ENCODE peak calls at places on chromosome 5, in eight cellular contexts. B, R, L, T, C, O, Z and U are unnamed samples.

GRCh38 chr5:166369326-166369725 is 1922.1 kb upstream of the WWC1 start:
- DNase-seq in B (no peak), C (no peak), L (no peak), Z (peak), R (no peak), O (no peak), T (no peak), U (no peak)

GRCh38 chr5:78221964-78222451 is 72.5 kb downstream of the AP3B1 start:
- DNase-seq in Z (peak), L (no peak), R (no peak), O (no peak), C (no peak), B (no peak), T (no peak), U (no peak)

GRCh38 chr5:138565100-138565821 is 9.9 kb downstream of the HSPA9 start:
- DNase-seq in C (no peak), L (no peak), O (no peak), B (no peak), T (no peak), Z (no peak), R (no peak), U (no peak)

GRCh38 chr5:138654281-138654867 is 79.2 kb upstream of the HSPA9 start:
- DNase-seq in R (no peak), B (no peak), Z (peak), O (no peak), L (no peak), C (peak), T (no peak), U (no peak)

GRCh38 chr5:41445937-41446563 is 64.4 kb downstream of the PLCXD3 start:
- DNase-seq in O (no peak), T (no peak), C (no peak), L (peak), B (no peak), R (no peak), Z (peak), U (no peak)

GRCh38 chr5:137332296-137332695 is 166.8 kb downstream of the SPOCK1 start:
- DNase-seq in Z (peak), C (no peak), L (no peak), T (no peak), R (no peak), B (no peak), O (no peak), U (no peak)

GRCh38 chr5:119200795-119201194 is 129.9 kb downstream of the DMXL1 start:
- DNase-seq in R (no peak), L (no peak), O (no peak), C (no peak), T (no peak), B (no peak), Z (no peak), U (no peak)

GRCh38 chr5:141260458-141261237 is 15.5 kb downstream of the PCDHB15 start:
- DNase-seq in C (no peak), R (no peak), Z (peak), T (no peak), O (no peak), L (no peak), B (no peak), U (no peak)

GRCh38 chr5:129094924-129095797 is 612 bp downstream of the ISOC1 start:
- DNase-seq in L (no peak), C (no peak), B (peak), O (peak), Z (peak), R (peak), T (peak), U (peak)

GRCh38 chr5:117590944-117591343 is 1016.3 kb upstream of the SEMA6A start:
- DNase-seq in O (no peak), L (no peak), R (no peak), Z (peak), T (no peak), B (no peak), C (no peak), U (no peak)

GRCh38 chr5:110478899-110479298 is 247.6 kb downstream of the TMEM232 start:
- DNase-seq in T (no peak), R (no peak), Z (peak), L (peak), B (no peak), C (no peak), O (no peak), U (no peak)

GRCh38 chr5:93589348-93589662 is 6.3 kb downstream of the NR2F1 start:
- DNase-seq in C (no peak), R (no peak), T (no peak), L (no peak), Z (no peak), O (no peak), B (no peak), U (no peak)

GRCh38 chr5:133944263-133945230 is 23.9 kb downstream of the C5orf15 start:
- DNase-seq in O (peak), B (peak), C (no peak), Z (peak), R (no peak), T (no peak), L (no peak), U (peak)

GRCh38 chr5:98248949-98249348 is 524.5 kb upstream of the RGMB start:
- DNase-seq in O (no peak), T (no peak), C (no peak), B (no peak), L (peak), R (no peak), Z (peak), U (no peak)

GRCh38 chr5:137888489-137888874 is 775 bp upstream of the PKD2L2 start:
- DNase-seq in T (no peak), Z (no peak), L (no peak), C (no peak), O (no peak), B (no peak), R (no peak), U (no peak)

GRCh38 chr5:169742773-169743296 is 105.8 kb downstream of the DOCK2 start:
- DNase-seq in R (no peak), B (no peak), Z (peak), O (no peak), L (peak), C (no peak), T (no peak), U (no peak)

GRCh38 chr5:1800470-1801060 is 642 bp upstream of the NDUFS6 start:
- DNase-seq in O (no peak), R (no peak), Z (peak), T (no peak), C (no peak), L (no peak), B (peak), U (no peak)

GRCh38 chr5:58497956-58498942 is 7.0 kb downstream of the GAPT start:
- DNase-seq in O (no peak), L (no peak), B (peak), R (no peak), C (no peak), T (no peak), Z (peak), U (peak)

GRCh38 chr5:79236364-79236969 is 536 bp downstream of the JMY start:
- DNase-seq in C (peak), T (no peak), O (no peak), R (no peak), L (no peak), Z (peak), B (peak), U (peak)

GRCh38 chr5:65326912-65327311 is 154.8 kb downstream of the ADAMTS6 start:
- DNase-seq in L (peak), B (no peak), Z (peak), C (no peak), O (no peak), T (no peak), R (no peak), U (no peak)

GRCh38 chr5:5403736-5404135 is 18.7 kb upstream of the ICE1 start:
- DNase-seq in B (no peak), C (no peak), T (no peak), R (no peak), Z (no peak), L (no peak), O (no peak), U (no peak)

GRCh38 chr5:177592905-177593304 is 902 bp downstream of the TMED9 start:
- DNase-seq in O (no peak), B (no peak), Z (no peak), L (no peak), T (no peak), R (no peak), C (no peak), U (no peak)

GRCh38 chr5:120599576-120599975 is 135.5 kb downstream of the PRR16 start:
- DNase-seq in L (no peak), T (no peak), R (no peak), B (no peak), Z (peak), O (no peak), C (no peak), U (no peak)

GRCh38 chr5:88925692-88926490 is 42.9 kb upstream of the MEF2C start:
- DNase-seq in B (no peak), T (no peak), C (no peak), L (no peak), R (no peak), O (no peak), Z (no peak), U (no peak)

GRCh38 chr5:179623001-179623905 is at the start of gene HNRNPH1:
- DNase-seq in L (peak), R (peak), T (peak), C (peak), B (peak), O (peak), Z (peak), U (peak)
- TF ChIP-seq CTCF in L (no peak), R (no peak), T (no peak), C (no peak), B (peak), O (peak), Z (no peak), U (no peak)

DNA sequence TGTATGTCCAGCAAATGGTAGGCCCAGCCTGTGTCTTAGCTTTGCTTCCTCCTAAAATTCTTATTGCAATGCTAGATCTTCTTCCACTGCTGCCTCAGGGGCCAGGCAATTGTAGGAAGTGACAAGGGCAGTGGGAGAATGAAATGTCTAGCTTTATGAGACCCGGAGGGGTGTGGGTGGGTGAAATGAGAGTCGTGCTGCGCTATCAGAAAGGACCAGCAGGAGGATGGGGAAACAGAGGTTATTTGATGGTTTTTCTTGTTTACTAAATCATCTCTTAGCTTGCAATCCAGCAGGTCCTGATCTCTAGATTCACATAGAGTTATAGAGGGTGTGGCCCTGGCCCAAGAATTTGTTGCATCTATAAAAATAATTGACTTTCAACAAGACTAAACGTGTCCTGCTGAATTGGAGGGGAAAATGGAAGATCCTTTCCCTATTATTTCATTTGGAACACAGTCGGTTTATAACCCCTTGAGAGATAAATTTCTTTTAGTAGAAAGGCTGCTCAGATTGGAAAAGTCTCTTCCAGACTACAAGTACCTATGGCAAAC is 43.6 kb downstream of the ZNF366 start:
- DNase-seq in R (no peak), O (no peak), L (no peak), B (no peak), Z (no peak), C (no peak), T (no peak), U (no peak)
- TF ChIP-seq CTCF in R (no peak), O (peak), L (no peak), B (peak), Z (peak), C (no peak), T (no peak), U (no peak)

GRCh38 chr5:103589416-103590175 is 27.0 kb upstream of the NUDT12 start:
- DNase-seq in L (no peak), C (no peak), B (no peak), O (no peak), Z (peak), R (no peak), T (no peak), U (no peak)

GRCh38 chr5:103582364-103582763 is 19.8 kb upstream of the NUDT12 start:
- DNase-seq in R (no peak), Z (peak), O (no peak), L (no peak), C (no peak), B (no peak), T (no peak), U (no peak)

DNA sequence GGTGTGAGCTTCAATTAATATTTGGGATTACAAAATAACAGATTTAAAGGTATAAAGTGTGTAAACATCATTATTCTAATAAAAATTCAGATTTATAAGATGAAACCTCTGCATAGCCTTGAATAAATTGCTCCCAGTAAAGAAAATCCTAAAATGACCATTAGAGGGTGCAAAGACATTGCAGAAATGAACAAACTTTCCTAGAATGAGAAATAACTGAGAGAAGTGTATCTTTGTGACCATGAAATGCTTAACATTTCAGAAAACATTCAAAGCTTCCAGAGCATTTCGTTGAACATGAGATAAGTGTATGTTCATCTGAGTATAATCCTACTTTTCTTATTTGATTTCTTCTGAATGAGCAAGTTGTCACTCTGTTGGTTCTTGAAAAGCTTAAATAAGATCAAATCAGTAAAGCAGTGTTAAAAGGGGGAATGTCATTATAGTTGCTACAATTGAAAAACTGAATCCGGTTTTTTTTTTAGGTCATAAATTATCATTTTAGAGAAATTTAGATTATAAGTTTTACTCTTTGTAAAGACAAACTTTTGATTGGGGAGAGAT is 24.7 kb upstream of the NUDT12 start:
- DNase-seq in C (no peak), T (no peak), L (no peak), O (no peak), R (no peak), Z (peak), B (no peak), U (no peak)
- TF ChIP-seq CTCF in C (no peak), T (no peak), L (peak), O (peak), R (peak), Z (peak), B (peak), U (peak)

GRCh38 chr5:71601222-71602026 is 14.3 kb downstream of the MCCC2 start:
- DNase-seq in R (no peak), L (peak), C (peak), B (no peak), Z (peak), O (no peak), T (no peak), U (no peak)
- TF ChIP-seq CTCF in R (peak), L (peak), C (peak), B (peak), Z (peak), O (peak), T (peak), U (peak)

GRCh38 chr5:80711938-80712337 is 57.2 kb upstream of the DHFR start:
- DNase-seq in Z (peak), L (no peak), O (no peak), R (no peak), T (no peak), B (no peak), C (no peak), U (no peak)
- TF ChIP-seq CTCF in Z (peak), L (peak), O (peak), R (peak), T (no peak), B (no peak), C (no peak), U (peak)

GRCh38 chr5:157987259-157987658 is 128.3 kb upstream of the CLINT1 start:
- DNase-seq in L (no peak), O (no peak), Z (no peak), T (no peak), B (no peak), C (no peak), R (no peak), U (no peak)
- TF ChIP-seq CTCF in L (no peak), O (no peak), Z (no peak), T (no peak), B (no peak), C (no peak), R (no peak), U (no peak)

GRCh38 chr5:103498800-103499199 is 63.8 kb downstream of the NUDT12 start:
- DNase-seq in R (no peak), L (no peak), T (no peak), C (no peak), B (no peak), Z (no peak), O (no peak), U (no peak)
- TF ChIP-seq CTCF in R (no peak), L (no peak), T (no peak), C (no peak), B (no peak), Z (no peak), O (no peak), U (no peak)

GRCh38 chr5:51685399-51685798 is 302.2 kb downstream of the ISL1 start:
- DNase-seq in O (no peak), T (no peak), B (no peak), Z (no peak), R (no peak), L (no peak), C (no peak), U (no peak)

GRCh38 chr5:51679286-51679685 is 296.0 kb downstream of the ISL1 start:
- DNase-seq in B (no peak), T (no peak), Z (no peak), L (no peak), R (no peak), C (no peak), O (no peak), U (no peak)

DNA sequence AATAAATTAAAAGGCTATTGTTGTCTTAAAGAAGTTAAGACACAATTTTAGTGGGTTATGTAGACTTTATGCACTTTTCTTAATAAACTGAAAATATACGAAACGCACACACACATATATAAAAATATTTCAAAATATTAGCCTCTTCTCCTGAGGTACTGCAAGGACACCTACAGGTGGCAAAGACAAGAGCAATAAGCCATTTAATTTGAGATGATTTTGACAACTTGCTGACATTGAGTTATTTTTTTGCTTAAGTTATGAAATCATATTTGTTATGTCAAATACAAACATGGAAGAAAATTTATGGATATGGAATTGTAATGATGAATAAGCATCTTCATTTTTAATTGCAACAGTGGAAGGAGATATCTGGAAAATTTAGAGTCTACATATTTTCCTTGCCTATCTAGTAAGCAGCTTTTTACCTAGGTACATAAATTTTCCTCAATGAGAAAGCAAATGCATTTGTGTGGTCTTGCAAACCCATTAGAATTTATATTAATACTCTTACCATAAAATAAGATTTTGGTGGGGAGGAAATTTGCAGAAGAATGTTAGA is 301.6 kb downstream of the ISL1 start:
- DNase-seq in R (no peak), O (no peak), C (no peak), Z (no peak), B (no peak), T (no peak), L (no peak), U (no peak)
- TF ChIP-seq CTCF in R (no peak), O (peak), C (no peak), Z (no peak), B (no peak), T (no peak), L (no peak), U (no peak)

GRCh38 chr5:140043508-140043872 is 391 bp upstream of the NRG2 start:
- DNase-seq in L (no peak), O (no peak), R (no peak), C (no peak), B (peak), Z (no peak), T (no peak), U (no peak)

GRCh38 chr5:140044041-140044440 is 942 bp upstream of the NRG2 start:
- DNase-seq in R (no peak), O (no peak), Z (no peak), C (no peak), T (no peak), B (no peak), L (no peak), U (no peak)

GRCh38 chr5:140041099-140041491 is 2.0 kb downstream of the NRG2 start:
- DNase-seq in R (no peak), O (no peak), L (no peak), B (no peak), C (no peak), T (no peak), Z (no peak), U (no peak)

GRCh38 chr5:140041492-140042421 is 1.3 kb downstream of the NRG2 start:
- DNase-seq in C (no peak), B (peak), O (no peak), Z (peak), L (no peak), R (peak), T (peak), U (peak)

DNA sequence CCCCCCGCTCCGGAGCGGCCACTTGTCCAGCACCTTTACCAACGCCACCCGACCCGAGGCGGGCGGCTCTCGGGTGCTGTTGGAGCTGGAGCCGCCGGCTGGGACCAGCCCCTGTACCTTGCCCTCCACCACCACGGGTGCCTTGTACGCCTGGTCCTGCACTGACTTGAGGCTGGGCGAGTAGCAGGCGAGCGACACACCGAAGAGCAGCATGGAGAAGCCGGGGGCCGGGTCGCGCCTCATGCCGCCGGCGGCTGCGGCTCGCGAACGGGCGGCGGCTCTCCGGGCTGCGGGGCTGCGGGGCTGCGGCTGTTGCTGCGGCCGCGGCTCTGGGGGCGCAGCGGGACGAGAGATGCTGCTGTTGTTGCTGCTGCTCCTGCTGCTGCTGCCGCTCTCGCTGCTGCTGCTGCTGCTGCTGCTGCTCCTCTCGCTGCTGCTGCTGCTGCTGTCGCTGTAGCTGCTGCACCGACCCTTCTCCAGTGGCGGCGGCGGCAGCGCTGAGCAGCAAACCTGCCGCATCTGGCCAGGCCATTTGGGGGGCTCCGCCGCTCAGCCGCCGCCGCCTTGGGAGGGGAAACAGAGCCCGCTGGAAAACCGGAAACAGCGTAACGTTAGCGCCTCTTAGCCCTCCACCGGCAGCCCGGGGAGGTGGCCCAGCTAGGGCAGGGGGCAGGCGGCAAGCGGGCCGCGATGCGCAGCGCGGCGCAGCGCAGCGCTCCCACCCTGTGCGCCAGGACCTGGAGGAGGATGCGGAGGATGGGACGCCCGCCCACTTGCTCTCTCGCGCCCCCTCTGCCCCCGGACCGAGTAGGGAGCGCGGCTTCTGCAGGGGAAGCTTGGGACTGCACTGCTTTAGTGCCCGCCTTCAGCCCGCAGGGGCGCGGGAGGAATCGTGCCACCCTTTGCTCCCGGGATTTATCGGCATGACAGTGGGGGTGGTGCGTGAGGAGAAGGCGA is at the start of gene NRG2:
- DNase-seq in O (peak), C (peak), Z (peak), B (peak), R (peak), L (no peak), T (no peak), U (peak)
- TF ChIP-seq CTCF in O (peak), C (peak), Z (peak), B (peak), R (peak), L (peak), T (peak), U (peak)